ENCODE peak calls at places on chromosomes 3 and 15, in six cellular contexts. F is Daoy; Y is naive thymus-derived CD8-positive, alpha-beta T cell; Q is small intestine; R is upper lobe of right lung; B is activated T-helper 1 cell treated with Interleukin-2 at 50 U/mL for 16 hours. K is an unnamed sample.

GRCh38 chr15:92683511-92683834 is 27.9 kb upstream of the FAM174B start:
- DNase-seq in F (peak; percentile 29), Q (peak; percentile 31), R (no peak), B (no peak), Y (no peak), K (no peak)

GRCh38 chr3:139302084-139302800 is 41.6 kb upstream of the MRPS22 start:
- DNase-seq in R (no peak), Y (no peak), F (peak; percentile 98), B (no peak), Q (no peak), K (no peak)

GRCh38 chr3:129439381-129439816 is 349 bp downstream of the MBD4 start:
- DNase-seq in F (peak; percentile 45), R (peak; percentile 76), Y (peak; percentile 53), B (peak; percentile 20), Q (peak; percentile 49), K (no peak)

GRCh38 chr3:99865321-99865720 is 47.7 kb downstream of the CMSS1 start:
- DNase-seq in Q (no peak), B (no peak), F (no peak), Y (no peak), R (no peak), K (no peak)

GRCh38 chr3:170692720-170693119 is 106.8 kb upstream of the SLC7A14 start:
- DNase-seq in Q (no peak), F (no peak), R (no peak), Y (no peak), B (no peak), K (no peak)

GRCh38 chr3:62678841-62679240 is 196.4 kb downstream of the CADPS start:
- DNase-seq in R (no peak), Y (no peak), F (no peak), Q (no peak), B (no peak), K (no peak)

GRCh38 chr3:5651351-5651750 is 463.8 kb downstream of the EDEM1 start:
- DNase-seq in Q (no peak), R (no peak), F (no peak), B (no peak), Y (no peak), K (no peak)

GRCh38 chr3:17733768-17734167 is 8.7 kb downstream of the TBC1D5 start:
- DNase-seq in B (no peak), Q (no peak), Y (no peak), R (no peak), F (no peak), K (no peak)

GRCh38 chr3:187401861-187402260 is 33.7 kb downstream of the RTP4 start:
- DNase-seq in F (no peak), B (no peak), Q (peak; percentile 35), R (no peak), Y (no peak), K (no peak)

GRCh38 chr15:23436421-23436820 is 10.6 kb downstream of the GOLGA6L2 start:
- DNase-seq in Q (no peak), Y (no peak), R (peak; percentile 47), B (no peak), F (no peak), K (peak; percentile 56)

GRCh38 chr3:50226888-50227389 is 9.1 kb upstream of the GNAI2 start:
- DNase-seq in R (no peak), Q (peak; percentile 47), F (peak; percentile 67), B (no peak), Y (peak; percentile 45), K (no peak)

GRCh38 chr3:131458653-131459052 is 44.1 kb downstream of the MRPL3 start:
- DNase-seq in R (no peak), Y (no peak), F (no peak), B (no peak), Q (no peak), K (no peak)